ENCODE peak calls at places on chromosomes 6 and 20, in ten cellular contexts. J, R, S, E, B, U, Y, I, D and Q are unnamed samples. For H3K4me1, the result is how much of the 10 kb centered on the place peaks cover.

GRCh38 chr20:53297154-53297529 is 296.5 kb downstream of the ZNF217 start:
- DNase-seq in J (no peak), R (no peak), S (no peak), E (no peak), B (no peak), U (no peak), Y (no peak), I (no peak), D (no peak), Q (no peak)

GRCh38 chr20:63495771-63496403 is 3.0 kb downstream of the EEF1A2 start:
- DNase-seq in J (peak), R (peak), S (no peak), E (peak), B (peak), U (peak), Y (peak), I (peak), D (no peak), Q (peak)

GRCh38 chr6:144264270-144265060 is 20.7 kb upstream of the UTRN start:
- DNase-seq in J (peak), R (no peak), S (peak), E (no peak), B (no peak), U (no peak), Y (no peak), I (peak), D (peak), Q (peak)

GRCh38 chr20:43958626-43959025 is 44.0 kb downstream of the TOX2 start:
- DNase-seq in J (no peak), R (no peak), S (no peak), E (no peak), B (no peak), U (no peak), Y (no peak), I (no peak), D (no peak), Q (no peak)

GRCh38 chr6:12578097-12578496 is 138.5 kb upstream of the PHACTR1 start:
- DNase-seq in J (no peak), R (no peak), S (no peak), E (no peak), B (no peak), U (no peak), Y (no peak), I (no peak), D (no peak), Q (no peak)

GRCh38 chr20:58481541-58482021 is 33.6 kb downstream of the APCDD1L start:
- DNase-seq in J (peak), R (peak), S (peak), E (peak), B (no peak), U (peak), Y (peak), I (peak), D (no peak), Q (no peak)

GRCh38 chr6:16804007-16804303 is 42.7 kb upstream of the ATXN1 start:
- DNase-seq in J (no peak), R (no peak), S (no peak), E (no peak), B (no peak), U (no peak), Y (no peak), I (no peak), D (no peak), Q (no peak)

GRCh38 chr6:111852704-111853103 is 20.5 kb downstream of the FYN start:
- DNase-seq in J (no peak), R (peak), S (no peak), E (no peak), B (no peak), U (no peak), Y (no peak), I (no peak), D (no peak), Q (no peak)

GRCh38 chr6:7998103-7998725 is 66.0 kb downstream of the BLOC1S5 start:
- DNase-seq in J (no peak), R (no peak), S (no peak), E (no peak), B (no peak), U (no peak), Y (no peak), I (no peak), D (no peak), Q (no peak)

GRCh38 chr20:16573011-16573965 is at the start of gene KIF16B:
- DNase-seq in J (peak), R (peak), S (peak), E (peak), B (peak), U (peak), Y (peak), I (peak), D (peak), Q (peak)

GRCh38 chr20:35606127-35606526 is 9.5 kb upstream of the SPAG4 start:
- DNase-seq in J (no peak), R (no peak), S (no peak), E (no peak), B (peak), U (no peak), Y (no peak), I (no peak), D (no peak), Q (no peak)

GRCh38 chr6:114084327-114084890 is 113.5 kb upstream of the HDAC2 start:
- DNase-seq in J (no peak), R (no peak), S (no peak), E (no peak), B (no peak), U (no peak), Y (no peak), I (no peak), D (no peak), Q (no peak)

GRCh38 chr20:63957004-63957689 is 931 bp upstream of the UCKL1 start:
- DNase-seq in J (peak), R (peak), S (peak), E (peak), B (peak), U (peak), Y (peak), I (peak), D (no peak), Q (peak)

GRCh38 chr6:108587258-108588059 is 26.7 kb downstream of the FOXO3 start:
- DNase-seq in J (no peak), R (no peak), S (no peak), E (no peak), B (no peak), U (no peak), Y (no peak), I (no peak), D (no peak), Q (no peak)

GRCh38 chr20:50801747-50802125 is 6.9 kb downstream of the BCAS4 start:
- DNase-seq in J (no peak), R (no peak), S (no peak), E (no peak), B (peak), U (no peak), Y (no peak), I (no peak), D (no peak), Q (no peak)
- H3K4me1 ChIP-seq in J (under half), R (under half), S (under half), E (under half), B (under half), U (under half), Y (under half), I (under half), D (under half), Q (under half)

GRCh38 chr20:59945175-59945574 is 5.0 kb downstream of the FAM217B start:
- DNase-seq in J (no peak), R (no peak), S (no peak), E (no peak), B (no peak), U (no peak), Y (no peak), I (no peak), D (no peak), Q (no peak)
- H3K4me1 ChIP-seq in J (under half), R (under half), S (under half), E (under half), B (half or more), U (half or more), Y (under half), I (under half), D (under half), Q (under half)

GRCh38 chr6:43861212-43861918 is 91.4 kb downstream of the VEGFA start:
- DNase-seq in J (no peak), R (no peak), S (no peak), E (no peak), B (peak), U (no peak), Y (no peak), I (peak), D (no peak), Q (no peak)

GRCh38 chr6:43859213-43859612 is 89.2 kb downstream of the VEGFA start:
- DNase-seq in J (no peak), R (no peak), S (no peak), E (no peak), B (no peak), U (no peak), Y (no peak), I (no peak), D (no peak), Q (no peak)

GRCh38 chr6:43858161-43859153 is 88.4 kb downstream of the VEGFA start:
- DNase-seq in J (no peak), R (no peak), S (no peak), E (no peak), B (no peak), U (no peak), Y (no peak), I (no peak), D (no peak), Q (no peak)

GRCh38 chr6:43862925-43863324 is 92.9 kb downstream of the VEGFA start:
- DNase-seq in J (no peak), R (no peak), S (no peak), E (no peak), B (no peak), U (no peak), Y (no peak), I (no peak), D (no peak), Q (no peak)

GRCh38 chr6:43860285-43860684 is 90.3 kb downstream of the VEGFA start:
- DNase-seq in J (no peak), R (no peak), S (no peak), E (no peak), B (peak), U (no peak), Y (peak), I (no peak), D (no peak), Q (no peak)
- H3K4me1 ChIP-seq in J (under half), R (under half), S (under half), E (under half), B (under half), U (under half), Y (under half), I (under half), D (under half), Q (under half)

GRCh38 chr20:51917886-51918545 is 115.7 kb upstream of the SALL4 start:
- DNase-seq in J (no peak), R (no peak), S (no peak), E (no peak), B (no peak), U (no peak), Y (no peak), I (no peak), D (no peak), Q (no peak)
- H3K4me1 ChIP-seq in J (under half), R (under half), S (under half), E (under half), B (under half), U (under half), Y (under half), I (under half), D (under half), Q (under half)

DNA sequence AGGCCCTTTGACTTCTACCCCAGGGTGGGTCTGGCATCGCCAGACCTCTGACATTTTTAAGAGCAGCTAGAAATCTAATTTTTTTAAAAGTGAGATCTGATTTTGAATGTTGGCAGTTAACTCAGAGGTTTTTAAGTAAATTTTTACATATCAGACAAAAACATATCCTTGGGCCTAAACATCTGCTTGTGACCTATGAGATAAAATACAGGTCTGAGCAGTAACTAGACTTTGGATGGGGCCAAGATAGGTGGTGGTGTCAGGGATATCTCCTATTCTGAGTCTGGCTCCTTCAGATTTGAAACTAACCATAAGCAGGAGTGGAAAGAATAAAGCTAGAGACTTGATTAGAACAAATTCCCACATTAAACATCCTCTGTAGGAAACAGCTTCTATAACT is 17.6 kb downstream of the RALY start:
- DNase-seq in J (no peak), R (no peak), S (no peak), E (no peak), B (no peak), U (no peak), Y (no peak), I (no peak), D (no peak), Q (no peak)
- H3K4me1 ChIP-seq in J (under half), R (half or more), S (under half), E (half or more), B (half or more), U (half or more), Y (under half), I (half or more), D (under half), Q (under half)

DNA sequence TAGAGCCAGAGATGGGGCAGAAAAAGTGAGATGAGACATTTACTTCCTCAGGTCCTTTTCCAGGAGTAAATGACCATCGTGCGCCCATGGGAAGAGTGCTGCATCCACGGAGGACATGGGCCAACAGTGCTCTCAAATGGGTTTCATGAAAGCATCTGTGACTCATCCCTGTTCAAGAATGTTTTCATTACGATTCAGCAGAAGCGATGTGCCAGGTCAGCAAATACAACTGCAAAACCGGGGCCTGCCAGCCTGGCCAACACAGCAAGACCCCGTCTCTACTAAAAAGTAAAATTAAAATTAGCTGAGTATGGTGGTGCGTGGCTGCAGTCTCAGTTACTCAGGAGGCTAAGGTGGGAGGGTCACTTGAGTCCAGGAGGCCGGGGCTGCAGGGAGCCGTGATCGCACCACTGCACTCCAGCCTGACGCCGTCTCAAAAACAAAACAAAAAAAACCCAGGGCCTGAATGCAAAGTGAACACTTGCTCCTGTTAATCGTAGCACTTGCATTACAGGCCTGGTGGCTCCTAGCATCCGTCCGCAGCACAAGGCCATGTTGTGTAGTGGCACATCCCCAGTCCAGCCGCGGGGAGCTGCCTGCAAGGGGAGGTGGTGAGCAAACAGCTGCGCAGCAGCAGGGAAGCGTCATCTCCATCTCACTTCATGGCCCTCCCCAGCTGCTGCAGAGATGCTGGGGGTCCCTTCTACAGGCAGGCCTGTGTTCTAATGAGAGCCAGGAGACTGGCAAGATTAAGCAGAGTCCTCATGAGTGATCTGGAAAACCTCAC is 125.3 kb downstream of the LY86 start:
- DNase-seq in J (no peak), R (no peak), S (no peak), E (no peak), B (no peak), U (peak), Y (no peak), I (no peak), D (no peak), Q (peak)
- H3K4me1 ChIP-seq in J (under half), R (under half), S (under half), E (under half), B (half or more), U (under half), Y (under half), I (under half), D (under half), Q (under half)

GRCh38 chr6:91271807-91272206 is 684.9 kb upstream of the MAP3K7 start:
- DNase-seq in J (no peak), R (no peak), S (no peak), E (no peak), B (peak), U (no peak), Y (no peak), I (no peak), D (no peak), Q (no peak)

GRCh38 chr6:91268941-91269340 is 682.1 kb upstream of the MAP3K7 start:
- DNase-seq in J (no peak), R (no peak), S (no peak), E (no peak), B (no peak), U (no peak), Y (no peak), I (no peak), D (no peak), Q (no peak)

GRCh38 chr6:91267246-91267645 is 680.4 kb upstream of the MAP3K7 start:
- DNase-seq in J (no peak), R (no peak), S (no peak), E (no peak), B (no peak), U (no peak), Y (no peak), I (no peak), D (no peak), Q (no peak)
- H3K4me1 ChIP-seq in J (under half), R (under half), S (under half), E (under half), B (under half), U (under half), Y (under half), I (under half), D (under half), Q (under half)